ENCODE peak calls at places on chromosomes 1 and 21, in five cellular contexts. E is CD8-positive, alpha-beta memory T cell; O is GOT3; I is mesothelial cell of epicardium; Q is AG08396. R is an unnamed sample.

GRCh38 chr21:46424062-46424591 is 34.6 kb upstream of the DIP2A start:
- DNase-seq in O (no peak), Q (no peak), E (peak), I (no peak), R (no peak)

GRCh38 chr1:236854602-236854978 is 59.5 kb downstream of the MTR start:
- DNase-seq in O (no peak), E (no peak), I (no peak), Q (peak), R (no peak)

GRCh38 chr1:77250126-77250525 is 30.9 kb upstream of the PIGK start:
- DNase-seq in O (no peak), E (no peak), Q (no peak), I (no peak), R (no peak)

GRCh38 chr1:180382326-180383115 is 119.9 kb downstream of the ACBD6 start:
- DNase-seq in Q (no peak), E (no peak), O (no peak), I (no peak), R (peak)

GRCh38 chr1:204410764-204411450 is 710 bp downstream of the PPP1R15B start:
- DNase-seq in E (no peak), I (peak), O (no peak), Q (peak), R (peak)

GRCh38 chr1:109229531-109230127 is 15.9 kb downstream of the SARS1 start:
- DNase-seq in Q (no peak), E (no peak), O (no peak), I (no peak), R (no peak)

GRCh38 chr1:41537788-41538351 is 53.4 kb upstream of the EDN2 start:
- DNase-seq in I (peak), O (peak), E (no peak), Q (peak), R (peak)

GRCh38 chr1:235883261-235883927 is 16.7 kb upstream of the LYST start:
- DNase-seq in O (peak), E (no peak), Q (peak), I (no peak), R (peak)

GRCh38 chr21:39843483-39843882 is 23.8 kb upstream of the PCP4 start:
- DNase-seq in Q (no peak), O (no peak), I (no peak), E (no peak), R (no peak)

GRCh38 chr1:199150764-199151163 is 511.9 kb downstream of the PTPRC start:
- DNase-seq in E (no peak), O (no peak), Q (no peak), I (no peak), R (no peak)

GRCh38 chr1:206540044-206540758 is 32.9 kb downstream of the RASSF5 start:
- DNase-seq in O (no peak), Q (no peak), I (no peak), E (no peak), R (no peak)

GRCh38 chr21:37551406-37552355 is 185.1 kb downstream of the DYRK1A start:
- DNase-seq in O (no peak), I (peak), E (no peak), Q (no peak), R (peak)

GRCh38 chr1:172041689-172042088 is 200.4 kb downstream of the DNM3 start:
- DNase-seq in E (no peak), O (no peak), Q (no peak), I (no peak), R (peak)

GRCh38 chr1:163163861-163164582 is 38.7 kb downstream of the RGS5 start:
- DNase-seq in E (no peak), Q (peak), O (no peak), I (no peak), R (no peak)

GRCh38 chr1:193706763-193707162 is 520.4 kb upstream of the B3GALT2 start:
- DNase-seq in I (no peak), Q (no peak), E (no peak), O (no peak), R (no peak)

GRCh38 chr1:203129501-203130231 is 2.1 kb downstream of the ADORA1 start:
- DNase-seq in E (peak), O (no peak), I (no peak), Q (no peak), R (no peak)

GRCh38 chr21:9763306-9763705 is 758.1 kb upstream of the TPTE start:
- DNase-seq in I (no peak), Q (no peak), O (no peak), E (no peak), R (no peak)

GRCh38 chr1:67645495-67646144 is 39.4 kb upstream of the GADD45A start:
- DNase-seq in I (no peak), E (no peak), Q (no peak), O (no peak), R (no peak)

GRCh38 chr1:179146916-179147315 is 65.0 kb downstream of the TOR3A start:
- DNase-seq in E (no peak), O (no peak), I (no peak), Q (no peak), R (no peak)

R was measured in lung microvascular endothelial cell.